ENCODE peak calls at places on chromosomes 12 and 14, in four cellular contexts. K, W, T and F are unnamed samples.

GRCh38 chr14:85853996-85854526 is 324.1 kb downstream of the FLRT2 start:
- DNase-seq in K (no peak), W (no peak), T (no peak), F (no peak)

GRCh38 chr14:64705406-64706118 is 1.3 kb downstream of the PLEKHG3 start:
- DNase-seq in T (no peak), W (no peak), K (no peak), F (peak)

GRCh38 chr14:88164906-88165534 is 158.0 kb downstream of the KCNK10 start:
- DNase-seq in T (no peak), W (no peak), K (no peak), F (no peak)

GRCh38 chr12:46675736-46676135 is 150.1 kb downstream of the SLC38A4 start:
- DNase-seq in K (peak), T (peak), W (no peak), F (peak)

GRCh38 chr12:121861549-121862254 is 3.0 kb upstream of the HPD start:
- DNase-seq in T (no peak), W (no peak), K (no peak), F (no peak)

GRCh38 chr14:99363616-99364290 is 91.8 kb upstream of the BCL11B start:
- DNase-seq in T (no peak), K (no peak), W (no peak), F (no peak)

GRCh38 chr12:46219892-46220655 is 48.8 kb downstream of the SLC38A1 start:
- DNase-seq in W (peak), T (peak), K (no peak), F (no peak)

GRCh38 chr14:23351681-23352505 is 794 bp downstream of the SLC22A17 start:
- DNase-seq in W (no peak), T (no peak), K (peak), F (peak)

GRCh38 chr12:122563361-122563760 is 36.3 kb downstream of the KNTC1 start:
- DNase-seq in T (no peak), K (no peak), W (no peak), F (no peak)

GRCh38 chr12:111180830-111181726 is 187.8 kb downstream of the PHETA1 start:
- DNase-seq in T (no peak), K (peak), W (peak), F (peak)

GRCh38 chr12:22543246-22544037 is 900 bp downstream of the C2CD5 start:
- DNase-seq in W (peak), T (peak), K (no peak), F (peak)

GRCh38 chr12:18108611-18109010 is 18.6 kb upstream of the RERGL start:
- DNase-seq in T (no peak), K (no peak), W (no peak), F (no peak)

GRCh38 chr12:43863770-43864366 is 28.0 kb downstream of the TMEM117 start:
- DNase-seq in W (no peak), T (no peak), K (no peak), F (peak)

GRCh38 chr14:91843437-91843836 is 23.9 kb downstream of the TC2N start:
- DNase-seq in W (no peak), T (no peak), K (no peak), F (no peak)

GRCh38 chr12:110848524-110848923 is 1.7 kb downstream of the CCDC63 start:
- DNase-seq in W (no peak), K (no peak), T (no peak), F (no peak)

GRCh38 chr12:104827587-104827986 is 130.5 kb downstream of the SLC41A2 start:
- DNase-seq in W (no peak), T (no peak), K (no peak), F (no peak)

GRCh38 chr12:92629349-92630065 is 73.3 kb upstream of the PLEKHG7 start:
- DNase-seq in W (no peak), T (no peak), K (no peak), F (no peak)

GRCh38 chr12:83052890-83053541 is 366.3 kb downstream of the TMTC2 start:
- DNase-seq in T (no peak), K (no peak), W (no peak), F (no peak)

DNA sequence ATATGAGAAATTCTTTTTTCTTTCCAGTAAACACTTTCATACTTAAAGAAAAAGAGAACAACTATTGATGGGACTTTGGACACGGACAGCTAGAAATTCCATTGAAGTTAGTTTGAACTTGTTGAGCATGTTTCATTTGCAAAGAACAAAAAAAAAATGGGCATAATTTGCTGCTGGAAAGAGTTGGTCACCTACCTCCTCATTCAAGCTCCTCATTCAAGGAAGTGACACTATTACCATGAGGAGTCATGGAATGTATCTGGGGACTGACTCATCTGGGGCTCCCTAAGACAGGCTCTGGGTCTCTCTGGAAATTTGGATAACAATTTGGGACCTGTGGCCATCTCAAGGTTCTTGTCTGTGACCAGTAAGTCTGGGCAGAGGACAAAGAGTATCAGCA is 50.4 kb downstream of the KICS2 start:
- DNase-seq in K (no peak), W (no peak), T (no peak), F (no peak)
- TF ChIP-seq EP300 in K (no peak), W (no peak), T (no peak), F (no peak)

GRCh38 chr12:67070604-67071003 is 198.6 kb upstream of the CAND1 start:
- DNase-seq in W (no peak), K (no peak), T (no peak), F (no peak)
- H3K4me3 ChIP-seq in W (no peak), K (no peak), T (no peak), F (no peak)

GRCh38 chr14:69056389-69056788 is 77.3 kb upstream of the ACTN1 start:
- DNase-seq in T (no peak), W (no peak), K (no peak), F (no peak)
- TF ChIP-seq EP300 in T (no peak), W (no peak), K (no peak), F (no peak)

GRCh38 chr14:26947265-26947664 is 349.4 kb upstream of the NOVA1 start:
- DNase-seq in K (no peak), T (no peak), W (no peak), F (no peak)
- H3K4me3 ChIP-seq in K (no peak), T (no peak), W (no peak), F (no peak)

GRCh38 chr14:102866982-102867761 is 55.3 kb upstream of the AMN start:
- DNase-seq in K (no peak), W (no peak), T (no peak), F (peak)
- TF ChIP-seq EP300 in K (no peak), W (no peak), T (no peak), F (no peak)

GRCh38 chr14:104138098-104138890 is at the start of gene KIF26A:
- DNase-seq in T (peak), K (peak), W (peak), F (no peak)

GRCh38 chr14:104140213-104140462 is 1.8 kb downstream of the KIF26A start:
- DNase-seq in T (no peak), W (no peak), K (peak), F (no peak)

GRCh38 chr14:104140463-104141331 is 2.3 kb downstream of the KIF26A start:
- DNase-seq in W (no peak), T (no peak), K (peak), F (peak)

GRCh38 chr14:104138891-104139459 is 588 bp downstream of the KIF26A start:
- DNase-seq in K (peak), T (no peak), W (no peak), F (peak)

DNA sequence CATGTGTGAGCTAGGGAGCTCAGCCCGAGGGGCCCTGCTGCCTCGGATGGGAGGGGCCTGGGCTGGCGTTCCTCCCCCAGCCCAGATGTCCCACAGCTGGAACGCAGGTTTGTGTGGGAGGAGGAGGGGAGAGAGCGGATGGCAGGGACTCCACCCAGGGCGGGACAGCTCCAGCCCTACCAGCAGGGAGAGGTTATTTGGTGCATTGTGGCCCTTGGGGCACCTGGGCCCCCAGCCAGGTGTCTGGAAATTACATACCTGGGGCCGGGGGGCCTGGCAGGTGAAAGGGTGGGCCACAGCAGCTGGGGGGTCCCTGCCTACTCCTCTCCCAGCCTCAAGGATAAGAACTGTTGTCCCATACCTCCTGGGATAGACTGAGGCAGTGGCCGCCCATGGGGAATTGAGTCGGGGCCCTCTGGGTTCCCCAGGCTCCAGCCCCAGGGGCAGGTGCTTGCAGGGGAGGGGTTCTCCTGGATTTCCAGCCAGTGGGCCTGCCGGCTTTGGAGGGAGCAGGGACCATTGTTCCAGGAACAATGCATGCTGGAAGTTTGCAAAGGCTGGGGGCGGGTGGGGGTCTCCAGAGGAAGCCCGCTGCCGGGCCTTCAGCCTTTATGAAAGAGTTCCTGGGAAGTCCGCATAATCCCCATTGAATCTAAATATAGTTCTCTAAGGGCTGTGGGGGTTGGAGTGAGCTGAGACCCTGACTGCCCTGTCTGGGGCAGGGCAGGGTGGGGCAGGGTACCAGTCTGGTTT is 1.2 kb downstream of the KIF26A start:
- DNase-seq in T (no peak), K (peak), W (no peak), F (no peak)
- H3K4me3 ChIP-seq in T (peak), K (peak), W (peak), F (peak)

GRCh38 chr12:69074559-69075349 is 141.8 kb upstream of the CPM start:
- DNase-seq in K (no peak), T (no peak), W (no peak), F (no peak)
- TF ChIP-seq EP300 in K (no peak), T (no peak), W (no peak), F (no peak)